ENCODE peak calls at places on chromosomes 4 and X, in five cellular contexts. K is renal cortical epithelial cell, F is stromal cell of bone marrow, O is ecto neural progenitor cell, Z is mucosa of gallbladder. I is an unnamed sample.

GRCh38 chr4:55768291-55768690 is 51.3 kb upstream of the EXOC1L start:
- DNase-seq in Z (no peak), K (peak; percentile 80), O (no peak), F (peak; percentile 75), I (no peak)

GRCh38 chr4:2285665-2286381 is 23.9 kb upstream of the MXD4 start:
- DNase-seq in Z (no peak), F (no peak), K (no peak), O (no peak), I (no peak)

GRCh38 chr4:3248811-3249661 is at the start of gene MSANTD1:
- DNase-seq in F (peak; percentile 36), K (peak; percentile 13), O (no peak), Z (no peak), I (no peak)

GRCh38 chr4:73816814-73817213 is 19.7 kb upstream of the CXCL6 start:
- DNase-seq in F (peak; percentile 58), O (no peak), Z (no peak), K (peak; percentile 96), I (peak; percentile 80)

GRCh38 chr4:187387709-187388108 is 607.9 kb upstream of the ZFP42 start:
- DNase-seq in Z (no peak), K (no peak), O (no peak), F (no peak), I (no peak)

GRCh38 chr4:17475481-17475880 is 36.4 kb downstream of the QDPR start:
- DNase-seq in K (no peak), O (no peak), Z (no peak), F (no peak), I (no peak)

GRCh38 chr4:119748853-119749252 is 120.2 kb upstream of the PDE5A start:
- DNase-seq in K (no peak), O (no peak), F (peak; percentile 87), Z (no peak), I (no peak)

GRCh38 chrX:51035746-51036145 is 125.2 kb downstream of the BMP15 start:
- DNase-seq in Z (no peak), F (no peak), K (no peak), O (no peak), I (no peak)

GRCh38 chr4:41069268-41069667 is 145.1 kb downstream of the APBB2 start:
- DNase-seq in O (no peak), K (no peak), F (no peak), Z (no peak), I (no peak)

GRCh38 chrX:133254666-133255065 is 36.5 kb upstream of the TFDP3 start:
- DNase-seq in Z (no peak), F (peak; percentile 33), K (peak; percentile 79), O (no peak), I (no peak)

GRCh38 chrX:45527834-45528233 is 327.2 kb upstream of the DIPK2B start:
- DNase-seq in K (no peak), Z (no peak), O (no peak), F (no peak), I (no peak)

GRCh38 chr4:4200624-4201023 is 26.1 kb downstream of the OTOP1 start:
- DNase-seq in F (no peak), K (no peak), O (no peak), Z (no peak), I (no peak)

GRCh38 chr4:22434895-22435294 is 81.0 kb downstream of the ADGRA3 start:
- DNase-seq in Z (peak; percentile 24), K (peak; percentile 71), F (peak; percentile 39), O (peak; percentile 53), I (peak; percentile 31)

GRCh38 chr4:22850630-22851029 is 157.9 kb downstream of the GBA3 start:
- DNase-seq in O (no peak), Z (no peak), F (no peak), K (no peak), I (no peak)

GRCh38 chr4:8123389-8123788 is 35.2 kb downstream of the ABLIM2 start:
- DNase-seq in Z (no peak), O (no peak), K (no peak), F (no peak), I (no peak)

GRCh38 chr4:99462875-99463464 is 27.8 kb upstream of the ADH7 start:
- DNase-seq in Z (peak; percentile 64), K (peak; percentile 75), F (peak; percentile 65), O (peak; percentile 58), I (no peak)

GRCh38 chr4:104015680-104016079 is 295.9 kb upstream of the TACR3 start:
- DNase-seq in K (peak; percentile 28), O (no peak), Z (no peak), F (no peak), I (no peak)

GRCh38 chrX:145552643-145553042 is 265.0 kb upstream of the SLITRK2 start:
- DNase-seq in F (no peak), K (no peak), Z (no peak), O (no peak), I (no peak)

GRCh38 chr4:16772366-16772850 is 126.0 kb downstream of the LDB2 start:
- DNase-seq in Z (no peak), O (no peak), K (no peak), F (peak; percentile 83), I (no peak)

GRCh38 chr4:152316969-152317368 is 218.9 kb downstream of the FBXW7 start:
- DNase-seq in F (peak; percentile 57), O (no peak), K (no peak), Z (no peak), I (no peak)

GRCh38 chr4:162443510-162443909 is 279.7 kb upstream of the FSTL5 start:
- DNase-seq in O (no peak), F (no peak), K (no peak), Z (no peak), I (no peak)

GRCh38 chrX:53631156-53631555 is 55.4 kb downstream of the HUWE1 start:
- DNase-seq in F (no peak), O (no peak), Z (no peak), K (no peak), I (no peak)

GRCh38 chr4:75686346-75686745 is 13.1 kb upstream of the G3BP2 start:
- DNase-seq in F (no peak), K (no peak), Z (no peak), O (no peak), I (no peak)

GRCh38 chrX:25555521-25555920 is 539.8 kb upstream of the ARX start:
- DNase-seq in F (no peak), Z (no peak), K (no peak), O (no peak), I (no peak)

GRCh38 chr4:184932343-184932742 is 85.9 kb upstream of the HELT start:
- DNase-seq in F (no peak), K (no peak), Z (no peak), O (peak; percentile 56), I (no peak)

GRCh38 chr4:24172406-24172805 is 282.6 kb upstream of the PPARGC1A start:
- DNase-seq in K (no peak), O (no peak), Z (no peak), F (no peak), I (no peak)

GRCh38 chr4:1240721-1241465 is 8.0 kb downstream of the CTBP1 start:
- DNase-seq in Z (no peak), O (no peak), F (no peak), K (no peak), I (no peak)

GRCh38 chr4:119289313-119289712 is 32.6 kb downstream of the FABP2 start:
- DNase-seq in K (no peak), Z (no peak), F (no peak), O (no peak), I (no peak)

GRCh38 chrX:25300994-25301393 is 285.2 kb upstream of the ARX start:
- DNase-seq in Z (peak; percentile 21), F (no peak), O (no peak), K (peak; percentile 90), I (no peak)